ENCODE peak calls at places on chromosomes 1 and 21, in nine cellular contexts. D is astrocyte, I is H1, F is GM23248, J is PC-3, K is fibroblast of lung, O is hepatocyte, L is IMR-90, T is OCI-LY7. R is an unnamed sample.

GRCh38 chr1:195481293-195481692 is 1126.9 kb downstream of the KCNT2 start:
- DNase-seq in J (no peak), F (no peak), T (no peak), D (no peak), L (no peak), K (no peak), I (no peak), O (no peak), R (no peak)

GRCh38 chr1:114350731-114351445 is 160.1 kb downstream of the TRIM33 start:
- DNase-seq in J (no peak), T (no peak), L (no peak), O (no peak), F (no peak), I (no peak), D (no peak), K (no peak), R (peak; percentile 62)

GRCh38 chr1:188709146-188709545 is 1768.5 kb downstream of the BRINP3 start:
- DNase-seq in T (no peak), F (no peak), L (no peak), O (no peak), J (no peak), K (peak; percentile 6), D (no peak), I (no peak), R (peak; percentile 22)

GRCh38 chr1:29341936-29342335 is 105.6 kb downstream of the PTPRU start:
- DNase-seq in L (no peak), F (no peak), K (no peak), T (no peak), O (no peak), J (peak; percentile 17), D (no peak), I (no peak), R (peak; percentile 32)

GRCh38 chr1:178388398-178389161 is 108.2 kb downstream of the CLEC20A start:
- DNase-seq in K (peak; percentile 63), J (no peak), L (peak; percentile 70), I (no peak), T (no peak), D (peak; percentile 56), F (peak; percentile 76), O (no peak), R (no peak)

GRCh38 chr1:23343246-23344110 is 606 bp downstream of the HNRNPR start:
- DNase-seq in O (peak; percentile 56), L (peak; percentile 82), J (peak; percentile 57), I (no peak), T (peak; percentile 63), D (peak; percentile 83), K (peak; percentile 89), F (peak; percentile 89), R (peak; percentile 37)

GRCh38 chr1:63189677-63190076 is 132.7 kb upstream of the FOXD3 start:
- DNase-seq in I (no peak), J (no peak), F (no peak), O (no peak), T (no peak), L (no peak), D (no peak), K (no peak), R (no peak)

GRCh38 chr1:245060684-245061374 is 94.0 kb upstream of the KIF26B start:
- DNase-seq in T (no peak), F (no peak), K (no peak), L (peak; percentile 38), J (no peak), I (no peak), D (no peak), O (peak; percentile 87), R (no peak)

DNA sequence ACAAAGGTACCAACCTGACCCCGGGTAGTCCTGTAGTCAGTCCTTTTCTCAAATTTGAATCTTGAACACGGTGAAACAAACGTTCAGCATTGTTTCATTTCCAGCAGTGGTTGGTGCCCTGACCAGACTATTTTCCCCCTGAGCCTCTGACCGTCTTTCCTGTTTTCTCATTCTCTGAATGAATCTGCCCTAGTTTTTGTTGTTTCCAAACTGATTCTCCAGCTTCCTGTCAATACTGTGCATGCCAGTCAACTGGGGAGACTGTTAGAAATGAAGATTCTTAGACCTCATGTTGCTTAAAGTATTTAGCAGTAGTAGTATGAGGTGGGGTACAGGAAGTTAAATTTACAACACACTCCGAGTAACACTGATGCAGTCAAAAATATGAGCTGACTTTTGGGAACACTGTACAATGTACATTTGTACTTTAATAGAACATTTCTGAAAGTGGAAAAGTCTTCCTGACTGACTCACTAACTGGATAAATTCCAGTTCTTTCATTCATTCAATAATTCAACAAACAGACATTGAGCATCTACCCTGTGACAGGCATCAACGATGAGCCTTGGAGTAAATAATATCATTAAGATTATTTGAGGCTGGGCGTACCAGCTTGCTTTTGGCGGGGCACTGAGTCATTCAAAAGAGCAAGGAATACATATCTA is 26.0 kb upstream of the ZRANB2 start:
- DNase-seq in K (no peak), D (no peak), F (no peak), J (peak; percentile 67), T (no peak), O (no peak), L (no peak), I (no peak), R (no peak)
- H3K4me1 ChIP-seq in K (no peaks in the 10 kb centered on the region), D (no peaks in the 10 kb centered on the region), F (no peaks in the 10 kb centered on the region), J (peaks cover 13% of the 10 kb centered on the region), T (no peaks in the 10 kb centered on the region), O (no peaks in the 10 kb centered on the region), L (no peaks in the 10 kb centered on the region), I (no peaks in the 10 kb centered on the region), R (no peaks in the 10 kb centered on the region)

GRCh38 chr1:31615939-31616338 is 1.6 kb upstream of the HCRTR1 start:
- DNase-seq in K (no peak), D (no peak), F (no peak), L (no peak), O (no peak), T (no peak), J (no peak), I (no peak), R (peak; percentile 62)

GRCh38 chr1:31617218-31617916 is at the start of gene HCRTR1:
- DNase-seq in K (no peak), J (no peak), T (no peak), L (no peak), D (no peak), I (no peak), F (no peak), O (peak; percentile 3), R (peak; percentile 83)

GRCh38 chr1:31615414-31615813 is 2.1 kb upstream of the HCRTR1 start:
- DNase-seq in O (no peak), K (peak; percentile 26), F (no peak), I (no peak), L (peak; percentile 23), J (no peak), T (no peak), D (peak; percentile 26), R (no peak)

GRCh38 chr1:31618916-31619846 is 1.7 kb downstream of the HCRTR1 start:
- DNase-seq in O (no peak), K (no peak), J (no peak), F (no peak), T (no peak), D (no peak), I (no peak), L (no peak), R (no peak)

DNA sequence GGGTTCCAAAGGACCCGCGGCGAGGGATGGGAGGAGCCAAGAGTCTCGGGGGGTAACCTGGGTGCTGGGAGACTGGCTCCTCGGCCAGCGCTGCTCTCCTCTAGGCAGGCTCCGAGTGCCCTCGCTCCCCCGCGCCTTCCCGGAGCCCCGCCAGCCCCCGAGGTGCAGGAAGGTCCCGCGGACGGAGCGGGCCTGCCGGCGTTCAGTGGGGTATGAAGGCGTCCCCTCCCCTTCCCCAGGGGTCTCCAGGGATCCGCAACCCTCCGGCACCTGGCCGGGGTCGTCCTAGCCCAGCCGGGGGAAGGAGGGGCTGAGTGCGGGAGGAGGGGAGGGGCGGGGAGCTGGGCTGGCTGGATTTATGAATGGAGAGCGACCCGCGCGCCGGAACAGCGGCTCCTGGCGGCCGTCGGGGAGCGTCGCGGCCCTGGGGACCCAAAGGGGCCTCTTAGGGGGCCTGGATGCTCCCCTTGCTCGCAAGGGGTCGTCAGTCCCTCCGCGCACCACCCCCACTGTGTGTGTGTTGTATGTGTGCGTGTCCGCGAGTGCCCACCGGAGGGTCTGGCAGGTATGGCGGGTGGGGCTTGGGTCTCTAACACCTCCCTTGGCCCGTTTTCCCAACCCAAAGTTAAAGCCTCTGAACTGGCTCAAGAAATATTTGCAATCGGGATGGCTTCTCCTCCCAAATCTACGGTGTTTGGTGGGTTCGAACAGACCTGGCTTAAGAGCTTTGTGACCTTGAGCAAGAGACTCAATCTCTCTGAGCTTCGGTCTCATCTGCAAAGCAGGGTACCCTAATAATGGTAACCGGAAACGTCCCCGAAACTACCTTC is 643 bp downstream of the HCRTR1 start:
- DNase-seq in J (peak; percentile 54), T (peak; percentile 35), L (peak; percentile 12), I (peak; percentile 88), D (no peak), F (peak; percentile 70), K (peak; percentile 26), O (peak; percentile 83), R (peak; percentile 97)
- H2AFZ ChIP-seq in J (peak overlapping the region; percentile 85), T (no peak overlapping the region), L (peak overlapping the region; percentile 91), I (peak overlapping the region; percentile 91), D (peak overlapping the region; percentile 56), F (peak overlapping the region; percentile 64), K (no peak overlapping the region), O (peak overlapping the region; percentile 88), R (peak overlapping the region; percentile 62)

GRCh38 chr21:41396452-41397107 is 29.5 kb upstream of the MX1 start:
- DNase-seq in J (peak; percentile 48), K (no peak), O (peak; percentile 23), D (no peak), F (peak; percentile 9), T (no peak), I (no peak), L (no peak), R (no peak)

GRCh38 chr21:41398251-41398650 is 27.8 kb upstream of the MX1 start:
- DNase-seq in F (no peak), O (no peak), I (no peak), K (no peak), J (no peak), D (no peak), L (no peak), T (no peak), R (no peak)

GRCh38 chr21:41397416-41397815 is 28.6 kb upstream of the MX1 start:
- DNase-seq in I (no peak), D (no peak), J (no peak), K (no peak), L (no peak), T (no peak), O (no peak), F (no peak), R (no peak)

GRCh38 chr21:41390043-41390639 is 28.3 kb downstream of the MX2 start:
- DNase-seq in O (no peak), K (no peak), J (no peak), F (no peak), T (no peak), D (no peak), I (no peak), L (no peak), R (no peak)

DNA sequence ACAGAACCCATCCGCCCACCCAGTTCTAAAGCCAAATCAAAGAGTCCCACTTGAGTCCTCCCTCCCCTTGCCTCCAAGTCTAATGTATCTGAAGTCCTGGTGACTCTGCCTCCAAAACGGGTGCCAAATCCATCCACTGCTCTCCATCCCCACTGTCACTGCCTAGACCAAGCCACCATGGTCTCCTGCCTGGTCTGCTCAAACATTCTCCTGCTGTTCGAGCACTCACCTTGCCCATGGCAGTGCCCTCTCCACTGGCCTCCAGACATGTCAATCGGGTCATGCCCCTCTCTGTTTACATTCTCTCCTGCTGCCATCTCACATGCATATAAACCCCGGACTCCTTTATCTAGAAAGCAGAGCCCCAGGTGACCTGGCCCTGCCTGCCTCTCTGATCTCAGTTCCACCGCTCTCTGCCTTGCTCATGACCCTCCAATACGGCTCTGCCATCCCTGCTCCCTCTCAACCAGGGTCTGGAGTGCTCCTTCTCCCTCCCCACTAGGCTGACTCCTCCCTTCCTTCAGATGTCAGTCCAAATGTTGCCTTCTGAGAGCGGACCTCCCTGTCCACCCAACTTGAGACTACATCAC is 32.1 kb upstream of the MX1 start:
- DNase-seq in T (no peak), I (no peak), K (no peak), J (no peak), D (no peak), O (no peak), F (no peak), L (no peak), R (no peak)
- H3K36me3 ChIP-seq in T (no peaks in the 10 kb centered on the region), I (no peaks in the 10 kb centered on the region), K (no peaks in the 10 kb centered on the region), J (no peaks in the 10 kb centered on the region), D (no peaks in the 10 kb centered on the region), O (no peaks in the 10 kb centered on the region), F (no peaks in the 10 kb centered on the region), L (no peaks in the 10 kb centered on the region), R (no peaks in the 10 kb centered on the region)

DNA sequence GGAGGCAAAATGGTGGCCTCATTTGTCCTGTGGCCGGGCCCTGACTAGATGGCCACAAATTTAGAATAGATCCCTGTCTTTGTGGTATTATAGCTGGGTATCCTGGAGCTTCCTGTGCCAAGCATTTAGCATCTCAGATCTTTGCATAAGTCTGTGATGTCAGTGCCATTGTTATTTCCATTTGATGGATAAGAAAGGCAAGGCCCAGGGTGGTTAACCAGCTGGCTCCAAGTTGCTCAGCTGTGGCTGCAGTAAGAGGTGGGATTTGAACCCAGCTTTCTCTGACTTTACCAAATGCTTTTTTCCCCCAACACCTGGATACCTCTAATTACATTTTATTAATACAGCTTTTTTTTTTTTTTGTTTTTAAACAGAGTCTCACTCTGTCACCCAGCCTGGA is 11.7 kb upstream of the TNFRSF8 start:
- DNase-seq in F (no peak), I (no peak), O (no peak), D (no peak), J (no peak), K (no peak), L (no peak), T (no peak), R (no peak)
- H3K4me1 ChIP-seq in F (peaks cover 6% of the 10 kb centered on the region), I (no peaks in the 10 kb centered on the region), O (peaks cover 13% of the 10 kb centered on the region), D (peaks cover 15% of the 10 kb centered on the region), J (peaks cover 10% of the 10 kb centered on the region), K (peaks cover 4% of the 10 kb centered on the region), L (peaks cover 5% of the 10 kb centered on the region), T (peaks cover 28% of the 10 kb centered on the region), R (peaks cover 24% of the 10 kb centered on the region)

R was measured in osteoblast.